ENCODE peak calls at places on chromosomes 2 and 18, in seven cellular contexts. One of them, this sample, is unnamed.

GRCh38 chr2:234240917-234241316 is 190.4 kb downstream of the SPP2 start:
- DNase-seq in HepG2: no peak
- DNase-seq in stomach: no peak
- DNase-seq in sigmoid colon: no peak
- DNase-seq in K562: no peak
- DNase-seq in suprapubic skin: no peak
- DNase-seq in A549: no peak
- DNase-seq in this sample: no peak

GRCh38 chr18:24033644-24034412 is 19.3 kb downstream of the TTC39C start:
- DNase-seq in HepG2: peak; percentile 65
- DNase-seq in stomach: no peak
- DNase-seq in sigmoid colon: no peak
- DNase-seq in K562: no peak
- DNase-seq in suprapubic skin: no peak
- DNase-seq in A549: no peak
- DNase-seq in this sample: no peak

GRCh38 chr18:34493566-34494358 is 216.3 kb upstream of the DTNA start:
- DNase-seq in HepG2: peak; percentile 14
- DNase-seq in stomach: no peak
- DNase-seq in sigmoid colon: peak; percentile 52
- DNase-seq in K562: no peak
- DNase-seq in suprapubic skin: no peak
- DNase-seq in A549: no peak
- DNase-seq in this sample: no peak

GRCh38 chr2:196851068-196851467 is 41.9 kb upstream of the C2orf66 start:
- DNase-seq in HepG2: no peak
- DNase-seq in stomach: no peak
- DNase-seq in sigmoid colon: no peak
- DNase-seq in K562: no peak
- DNase-seq in suprapubic skin: no peak
- DNase-seq in A549: no peak
- DNase-seq in this sample: no peak

GRCh38 chr18:28045176-28045810 is 131.6 kb downstream of the CDH2 start:
- DNase-seq in HepG2: no peak
- DNase-seq in stomach: no peak
- DNase-seq in sigmoid colon: no peak
- DNase-seq in K562: no peak
- DNase-seq in suprapubic skin: no peak
- DNase-seq in A549: no peak
- DNase-seq in this sample: no peak

GRCh38 chr18:79401494-79402208 is 5.9 kb downstream of the NFATC1 start:
- DNase-seq in HepG2: no peak
- DNase-seq in stomach: no peak
- DNase-seq in sigmoid colon: peak; percentile 56
- DNase-seq in K562: no peak
- DNase-seq in suprapubic skin: no peak
- DNase-seq in A549: no peak
- DNase-seq in this sample: no peak

GRCh38 chr2:67927489-67927888 is 135.3 kb downstream of the C1D start:
- DNase-seq in HepG2: no peak
- DNase-seq in stomach: no peak
- DNase-seq in sigmoid colon: no peak
- DNase-seq in K562: no peak
- DNase-seq in suprapubic skin: no peak
- DNase-seq in A549: no peak
- DNase-seq in this sample: no peak

GRCh38 chr2:9252002-9252357 is 45.4 kb downstream of the ASAP2 start:
- DNase-seq in HepG2: no peak
- DNase-seq in stomach: no peak
- DNase-seq in sigmoid colon: no peak
- DNase-seq in K562: no peak
- DNase-seq in suprapubic skin: peak; percentile 43
- DNase-seq in A549: no peak
- DNase-seq in this sample: no peak

GRCh38 chr18:63552581-63552980 is 10.4 kb downstream of the SERPINB12 start:
- DNase-seq in HepG2: no peak
- DNase-seq in stomach: no peak
- DNase-seq in sigmoid colon: no peak
- DNase-seq in K562: no peak
- DNase-seq in suprapubic skin: no peak
- DNase-seq in A549: no peak
- DNase-seq in this sample: no peak

GRCh38 chr18:70553961-70554325 is 265.1 kb downstream of the SOCS6 start:
- DNase-seq in HepG2: no peak
- DNase-seq in stomach: no peak
- DNase-seq in sigmoid colon: no peak
- DNase-seq in K562: no peak
- DNase-seq in suprapubic skin: no peak
- DNase-seq in A549: no peak
- DNase-seq in this sample: no peak

GRCh38 chr2:70087703-70088507 is 628 bp downstream of the PCBP1 start:
- DNase-seq in HepG2: peak; percentile 64
- DNase-seq in stomach: peak; percentile 61
- DNase-seq in sigmoid colon: peak; percentile 84
- DNase-seq in K562: peak; percentile 79
- DNase-seq in suprapubic skin: peak; percentile 87
- DNase-seq in A549: peak; percentile 55
- DNase-seq in this sample: peak; percentile 62

GRCh38 chr18:65227970-65228369 is 522.8 kb upstream of the CDH7 start:
- DNase-seq in HepG2: no peak
- DNase-seq in stomach: no peak
- DNase-seq in sigmoid colon: no peak
- DNase-seq in K562: no peak
- DNase-seq in suprapubic skin: no peak
- DNase-seq in A549: no peak
- DNase-seq in this sample: no peak

GRCh38 chr18:62634991-62635630 is 80.2 kb upstream of the PHLPP1 start:
- DNase-seq in HepG2: peak; percentile 7
- DNase-seq in stomach: no peak
- DNase-seq in sigmoid colon: no peak
- DNase-seq in K562: no peak
- DNase-seq in suprapubic skin: peak; percentile 13
- DNase-seq in A549: no peak
- DNase-seq in this sample: no peak

GRCh38 chr18:56200381-56200831 is 438.0 kb downstream of the TXNL1 start:
- DNase-seq in HepG2: no peak
- DNase-seq in stomach: no peak
- DNase-seq in sigmoid colon: no peak
- DNase-seq in K562: no peak
- DNase-seq in suprapubic skin: no peak
- DNase-seq in A549: no peak
- DNase-seq in this sample: no peak

GRCh38 chr2:172999641-173000387 is 75.8 kb upstream of the MAP3K20 start:
- DNase-seq in HepG2: no peak
- DNase-seq in stomach: no peak
- DNase-seq in sigmoid colon: no peak
- DNase-seq in K562: no peak
- DNase-seq in suprapubic skin: no peak
- DNase-seq in A549: no peak
- DNase-seq in this sample: no peak

GRCh38 chr2:147467441-147467840 is 377.4 kb upstream of the ACVR2A start:
- DNase-seq in HepG2: no peak
- DNase-seq in stomach: no peak
- DNase-seq in sigmoid colon: no peak
- DNase-seq in K562: no peak
- DNase-seq in suprapubic skin: no peak
- DNase-seq in A549: no peak
- DNase-seq in this sample: no peak

GRCh38 chr2:15795426-15795825 is 144.9 kb upstream of the MYCN start:
- DNase-seq in HepG2: no peak
- DNase-seq in stomach: no peak
- DNase-seq in sigmoid colon: no peak
- DNase-seq in K562: no peak
- DNase-seq in suprapubic skin: no peak
- DNase-seq in A549: no peak
- DNase-seq in this sample: no peak

GRCh38 chr2:138239902-138240595 is 261.5 kb upstream of the SPOPL start:
- DNase-seq in HepG2: no peak
- DNase-seq in stomach: no peak
- DNase-seq in sigmoid colon: no peak
- DNase-seq in K562: no peak
- DNase-seq in suprapubic skin: no peak
- DNase-seq in A549: no peak
- DNase-seq in this sample: no peak

GRCh38 chr2:197356136-197356535 is 45.6 kb upstream of the ANKRD44 start:
- DNase-seq in HepG2: no peak
- DNase-seq in stomach: no peak
- DNase-seq in sigmoid colon: no peak
- DNase-seq in K562: no peak
- DNase-seq in suprapubic skin: no peak
- DNase-seq in A549: peak; percentile 38
- DNase-seq in this sample: no peak

GRCh38 chr2:90079374-90079773 is 1387.9 kb downstream of the RPIA start:
- DNase-seq in HepG2: no peak
- DNase-seq in stomach: no peak
- DNase-seq in sigmoid colon: no peak
- DNase-seq in K562: no peak
- DNase-seq in suprapubic skin: no peak
- DNase-seq in A549: no peak
- DNase-seq in this sample: no peak

DNA sequence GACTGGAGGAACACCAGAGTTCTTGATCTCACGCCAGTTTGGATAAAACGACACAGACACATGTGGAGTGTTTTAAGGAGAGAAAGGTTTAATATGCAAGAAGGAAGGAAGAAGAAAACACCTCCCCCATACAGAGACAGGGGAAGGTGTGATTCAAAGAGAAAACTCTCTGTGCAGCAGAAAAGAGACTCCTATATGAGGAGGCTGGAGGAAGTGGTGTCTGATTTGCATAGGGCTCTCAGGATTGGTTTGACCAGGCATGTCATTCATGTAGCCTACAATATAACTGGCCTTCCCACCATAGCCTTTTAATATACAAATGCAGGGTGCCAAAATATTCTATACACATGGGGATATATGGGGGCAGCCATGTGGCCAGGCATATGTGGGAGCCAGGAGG is 1386.5 kb downstream of the RPIA start:
- DNase-seq in HepG2: no peak
- DNase-seq in stomach: no peak
- DNase-seq in sigmoid colon: no peak
- DNase-seq in K562: no peak
- DNase-seq in suprapubic skin: no peak
- DNase-seq in A549: no peak
- DNase-seq in this sample: no peak
- H3K4me3 ChIP-seq in HepG2: no peak overlapping the region
- H3K4me3 ChIP-seq in stomach: no peak overlapping the region
- H3K4me3 ChIP-seq in sigmoid colon: no peak overlapping the region
- H3K4me3 ChIP-seq in K562: no peak overlapping the region
- H3K4me3 ChIP-seq in suprapubic skin: no peak overlapping the region
- H3K4me3 ChIP-seq in A549: no peak overlapping the region
- H3K4me3 ChIP-seq in this sample: no peak overlapping the region

DNA sequence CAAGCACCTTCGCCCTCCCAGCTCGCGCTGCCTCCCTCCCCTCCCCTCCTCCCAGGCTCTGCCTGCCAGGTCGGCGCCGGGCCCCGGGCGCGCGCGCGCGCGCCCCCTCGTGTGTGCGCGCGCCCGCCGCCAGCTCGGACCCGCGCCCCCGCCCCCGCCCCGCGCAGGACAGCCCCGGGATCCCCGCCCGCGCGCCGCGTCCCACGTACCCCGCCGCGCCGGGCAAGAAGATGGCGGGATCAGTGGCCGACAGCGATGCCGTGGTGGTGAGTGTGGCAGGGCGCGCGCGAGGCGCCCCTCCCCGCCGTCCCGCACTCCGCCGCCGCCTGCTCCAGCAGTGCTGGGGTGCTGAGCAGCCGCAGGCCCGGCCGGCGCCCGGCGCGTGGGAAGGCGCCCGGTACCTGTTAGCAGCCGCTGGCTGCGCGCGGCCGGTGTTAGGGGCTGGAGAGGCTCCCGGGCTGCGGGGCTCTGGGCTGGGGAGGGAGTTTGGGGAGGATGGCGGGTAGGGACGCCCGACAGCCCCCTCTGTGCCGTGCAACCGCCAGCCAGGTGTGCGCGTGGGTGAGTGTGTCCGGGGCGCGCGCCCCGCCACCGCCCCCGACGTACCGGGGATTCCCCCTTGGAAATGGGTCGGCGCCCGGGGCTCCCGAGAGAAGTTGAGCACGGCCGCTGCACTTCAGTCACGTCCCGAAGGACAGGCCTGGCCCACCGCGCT is 511 bp downstream of the LGALSL start:
- DNase-seq in HepG2: no peak
- DNase-seq in stomach: peak; percentile 65
- DNase-seq in sigmoid colon: peak; percentile 83
- DNase-seq in K562: peak; percentile 88
- DNase-seq in suprapubic skin: no peak
- DNase-seq in A549: peak; percentile 68
- DNase-seq in this sample: peak; percentile 66
- TF ChIP-seq EP300 in HepG2: no peak
- TF ChIP-seq EP300 in stomach: no peak
- TF ChIP-seq EP300 in sigmoid colon: no peak
- TF ChIP-seq EP300 in K562: no peak
- TF ChIP-seq EP300 in suprapubic skin: no peak
- TF ChIP-seq EP300 in A549: no peak
- TF ChIP-seq EP300 in this sample: no peak

GRCh38 chr2:24222946-24223345 is 48.1 kb downstream of the FAM228A start:
- DNase-seq in HepG2: no peak
- DNase-seq in stomach: no peak
- DNase-seq in sigmoid colon: no peak
- DNase-seq in K562: no peak
- DNase-seq in suprapubic skin: no peak
- DNase-seq in A549: no peak
- DNase-seq in this sample: no peak
- H3K4me3 ChIP-seq in HepG2: no peak overlapping the region
- H3K4me3 ChIP-seq in stomach: no peak overlapping the region
- H3K4me3 ChIP-seq in sigmoid colon: no peak overlapping the region
- H3K4me3 ChIP-seq in K562: no peak overlapping the region
- H3K4me3 ChIP-seq in suprapubic skin: no peak overlapping the region
- H3K4me3 ChIP-seq in A549: no peak overlapping the region
- H3K4me3 ChIP-seq in this sample: no peak overlapping the region

GRCh38 chr2:66781804-66782203 is 346.9 kb downstream of the MEIS1 start:
- DNase-seq in HepG2: no peak
- DNase-seq in stomach: no peak
- DNase-seq in sigmoid colon: no peak
- DNase-seq in K562: no peak
- DNase-seq in suprapubic skin: no peak
- DNase-seq in A549: no peak
- DNase-seq in this sample: no peak
- TF ChIP-seq EP300 in HepG2: no peak
- TF ChIP-seq EP300 in stomach: no peak
- TF ChIP-seq EP300 in sigmoid colon: no peak
- TF ChIP-seq EP300 in K562: no peak
- TF ChIP-seq EP300 in suprapubic skin: no peak
- TF ChIP-seq EP300 in A549: no peak
- TF ChIP-seq EP300 in this sample: no peak

GRCh38 chr18:49690307-49690706 is 123.0 kb downstream of the ACAA2 start:
- DNase-seq in HepG2: no peak
- DNase-seq in stomach: no peak
- DNase-seq in sigmoid colon: no peak
- DNase-seq in K562: no peak
- DNase-seq in suprapubic skin: no peak
- DNase-seq in A549: no peak
- DNase-seq in this sample: no peak
- H3K4me3 ChIP-seq in HepG2: no peak overlapping the region
- H3K4me3 ChIP-seq in stomach: no peak overlapping the region
- H3K4me3 ChIP-seq in sigmoid colon: no peak overlapping the region
- H3K4me3 ChIP-seq in K562: no peak overlapping the region
- H3K4me3 ChIP-seq in suprapubic skin: no peak overlapping the region
- H3K4me3 ChIP-seq in A549: no peak overlapping the region
- H3K4me3 ChIP-seq in this sample: no peak overlapping the region

GRCh38 chr18:51611326-51611725 is 413.8 kb upstream of the MEX3C start:
- DNase-seq in HepG2: no peak
- DNase-seq in stomach: no peak
- DNase-seq in sigmoid colon: no peak
- DNase-seq in K562: no peak
- DNase-seq in suprapubic skin: no peak
- DNase-seq in A549: no peak
- DNase-seq in this sample: no peak
- TF ChIP-seq EP300 in HepG2: no peak
- TF ChIP-seq EP300 in stomach: no peak
- TF ChIP-seq EP300 in sigmoid colon: no peak
- TF ChIP-seq EP300 in K562: no peak
- TF ChIP-seq EP300 in suprapubic skin: no peak
- TF ChIP-seq EP300 in A549: no peak
- TF ChIP-seq EP300 in this sample: no peak

This sample was measured in transverse colon.